ENCODE peak calls at places on chromosomes 13 and 19, in nine cellular contexts. K is neural progenitor cell, T is mammary epithelial cell, A is uterus, F is transverse colon, J is MM.1S, N is pancreas, U is cardiac muscle cell, L is psoas muscle. M is an unnamed sample. For H3K27me3, the result is how much of the 10 kb centered on the place peaks cover.

GRCh38 chr13:24253520-24254150 is 55.7 kb upstream of the C1QTNF9 start:
- DNase-seq in N (no peak), K (no peak), U (no peak), T (no peak), L (no peak), A (no peak), F (no peak), J (no peak), M (no peak)

GRCh38 chr19:19170053-19170945 is at the start of gene MEF2B:
- DNase-seq in J (peak), L (peak), K (peak), F (peak), U (peak), A (peak), T (peak), N (peak), M (peak)

GRCh38 chr19:12946092-12946845 is 607 bp downstream of the RAD23A start:
- DNase-seq in U (peak), A (peak), T (peak), F (peak), J (peak), N (peak), L (peak), K (peak), M (no peak)

GRCh38 chr13:31518666-31519065 is 220.7 kb upstream of the RXFP2 start:
- DNase-seq in L (no peak), J (no peak), F (no peak), A (peak), N (no peak), T (no peak), U (no peak), K (no peak), M (no peak)

GRCh38 chr19:31346660-31347059 is 2.6 kb downstream of the TSHZ3 start:
- DNase-seq in U (no peak), A (no peak), J (no peak), N (no peak), F (no peak), K (no peak), L (no peak), T (no peak), M (no peak)

GRCh38 chr19:41537789-41538188 is 38.2 kb upstream of the CEACAM21 start:
- DNase-seq in J (no peak), A (no peak), N (no peak), T (peak), K (no peak), L (no peak), F (no peak), U (no peak), M (no peak)

GRCh38 chr13:32246468-32246867 is 68.7 kb downstream of the ZAR1L start:
- DNase-seq in K (peak), L (no peak), J (peak), A (peak), N (peak), U (peak), F (peak), T (peak), M (no peak)

GRCh38 chr19:10037367-10037766 is 24.1 kb downstream of the RDH8 start:
- DNase-seq in N (peak), T (no peak), F (no peak), J (no peak), K (no peak), L (no peak), U (no peak), A (no peak), M (no peak)

GRCh38 chr19:16930753-16931152 is 42.0 kb downstream of the F2RL3 start:
- DNase-seq in K (no peak), N (no peak), A (no peak), F (no peak), T (no peak), J (no peak), U (no peak), L (no peak), M (no peak)

GRCh38 chr13:34772206-34772605 is 169.9 kb upstream of the NBEA start:
- DNase-seq in T (no peak), J (no peak), A (no peak), L (no peak), F (no peak), K (no peak), U (no peak), N (no peak), M (no peak)

GRCh38 chr13:28179974-28180373 is 41.6 kb downstream of the PAN3 start:
- DNase-seq in A (no peak), N (no peak), F (no peak), T (no peak), L (no peak), J (no peak), K (no peak), U (no peak), M (no peak)

GRCh38 chr19:6833166-6833790 is 54.1 kb upstream of the ADGRE1 start:
- DNase-seq in U (no peak), F (no peak), T (no peak), A (no peak), L (no peak), K (no peak), N (no peak), J (no peak), M (no peak)

GRCh38 chr19:33195711-33196347 is 1.7 kb downstream of the LRP3 start:
- DNase-seq in U (no peak), A (no peak), N (no peak), T (no peak), K (no peak), F (no peak), L (no peak), J (no peak), M (no peak)
- H3K4me3 ChIP-seq in U (peak), A (peak), N (peak), T (no peak), K (peak), F (no peak), L (peak), J (no peak), M (peak)

GRCh38 chr13:50129065-50129922 is 114.0 kb downstream of the KCNRG start:
- DNase-seq in F (no peak), L (peak), U (peak), K (peak), T (no peak), N (no peak), A (no peak), J (peak), M (no peak)
- H3K27me3 ChIP-seq in F (half or more), L (under half), U (half or more), K (half or more), T (under half), N (under half), A (under half), J (under half), M (under half)

DNA sequence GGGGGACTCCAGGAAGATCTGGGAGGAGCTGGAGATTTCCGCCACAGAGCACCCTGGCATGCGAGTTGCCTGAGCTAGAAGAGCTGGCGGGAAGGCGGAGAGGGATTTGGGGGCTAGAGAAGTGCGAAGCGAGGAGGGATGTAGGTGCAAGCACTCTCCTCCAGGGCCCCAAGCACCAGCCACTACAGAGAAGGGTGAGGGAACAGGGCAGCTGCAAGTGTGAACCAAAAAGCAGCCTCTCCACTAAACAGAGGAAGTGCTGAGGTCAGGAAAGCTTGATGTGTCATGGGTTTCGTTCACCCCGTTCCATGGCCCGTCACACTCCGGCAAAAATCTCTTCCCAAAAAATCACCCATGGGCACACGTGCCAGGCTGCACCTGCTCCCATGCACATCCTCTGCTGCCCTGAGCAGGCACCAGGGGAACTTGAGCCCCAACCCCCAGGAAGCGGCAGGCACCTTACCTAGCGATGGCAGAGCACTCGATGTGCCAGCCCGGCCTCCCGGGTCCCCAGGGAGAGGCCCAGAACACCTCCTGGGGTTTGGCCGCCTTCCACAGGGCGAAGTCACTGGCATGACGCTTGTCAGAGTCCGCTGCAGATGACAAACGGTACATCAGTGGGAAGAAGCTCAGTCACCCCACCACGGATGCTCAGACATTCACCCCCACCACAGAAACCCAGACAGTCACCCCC is 29.3 kb downstream of the CARS2 start:
- DNase-seq in F (peak), N (peak), L (no peak), K (no peak), U (no peak), J (peak), T (no peak), A (no peak), M (no peak)
- TF ChIP-seq CTCF in F (no peak), N (no peak), L (no peak), K (no peak), U (no peak), J (no peak), T (no peak), A (no peak), M (no peak)

GRCh38 chr13:33659894-33660293 is 158.1 kb upstream of the RFC3 start:
- DNase-seq in J (no peak), T (no peak), F (no peak), U (no peak), L (no peak), N (no peak), A (no peak), K (no peak), M (no peak)
- H3K4me3 ChIP-seq in J (no peak), T (no peak), F (no peak), U (no peak), L (no peak), N (no peak), A (no peak), K (no peak), M (no peak)

DNA sequence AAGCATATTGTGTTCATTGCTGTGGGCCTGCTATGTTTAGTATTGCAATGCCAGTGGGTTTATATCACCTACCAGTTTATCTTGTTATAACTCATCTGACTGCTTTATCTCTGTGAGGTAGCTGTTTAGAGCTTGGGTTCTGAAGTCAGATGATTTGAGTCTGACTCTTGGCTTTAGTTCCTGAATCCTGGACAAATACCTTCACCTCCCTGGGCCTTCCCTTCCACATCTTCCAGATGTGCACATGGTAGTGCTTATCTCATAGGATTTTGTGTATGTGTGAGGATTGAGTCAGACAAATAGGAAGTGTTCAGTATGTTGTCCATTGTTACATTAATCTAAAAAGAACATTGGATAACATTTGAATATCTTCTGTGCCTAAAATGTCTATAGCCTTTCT is 63.5 kb upstream of the ANKRD10 start:
- DNase-seq in F (no peak), U (no peak), N (no peak), A (no peak), T (no peak), L (no peak), J (no peak), K (no peak), M (no peak)
- H3K27me3 ChIP-seq in F (under half), U (under half), N (under half), A (under half), T (under half), L (under half), J (under half), K (under half), M (under half)

DNA sequence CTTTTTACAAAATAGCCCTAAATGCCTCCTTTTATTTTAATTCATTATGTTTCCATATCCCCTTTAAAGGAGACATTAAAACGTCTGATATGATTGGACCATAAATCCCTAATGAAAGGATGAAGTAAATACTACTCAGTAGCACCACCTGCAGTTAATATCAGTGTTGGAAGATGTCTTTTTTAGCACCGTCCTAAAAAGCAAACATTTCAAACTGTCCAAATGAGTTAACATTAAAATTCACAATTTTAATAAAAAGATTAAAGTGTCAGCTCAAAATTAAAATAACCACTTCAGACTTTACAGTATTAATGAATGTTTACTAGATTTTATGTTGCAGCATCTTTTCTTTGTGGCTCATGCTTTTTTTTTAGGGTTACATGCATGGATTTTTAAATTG is 12.3 kb downstream of the ZNF507 start:
- DNase-seq in U (no peak), F (no peak), K (no peak), A (no peak), N (no peak), T (no peak), J (no peak), L (no peak), M (no peak)
- TF ChIP-seq CTCF in U (peak), F (no peak), K (peak), A (no peak), N (no peak), T (peak), J (peak), L (peak), M (peak)